ENCODE peak calls at places on chromosomes 2 and 18, in six cellular contexts. One of them, this sample, is unnamed.
A peak's percentile ranks its signal among the peaks of the same experiment; 100 is the strongest.

GRCh38 chr18:7770903-7771302 is 203.8 kb downstream of the PTPRM start:
- DNase-seq in thyroid gland: no peak
- DNase-seq in astrocyte of the spinal cord: no peak
- DNase-seq in stimulated activated naive CD8-positive, alpha-beta T cell treated with anti-CD3 and anti-CD28 coated beads, Interleukin-15, Interleukin-2, amounts not matched to agents 100 U/mL and 50 U/mL, for 24 hours: no peak
- DNase-seq in cardiac septum: no peak
- DNase-seq in MV-4-11: no peak
- DNase-seq in this sample: no peak

GRCh38 chr2:147774805-147775204 is 70.0 kb upstream of the ACVR2A start:
- DNase-seq in thyroid gland: no peak
- DNase-seq in astrocyte of the spinal cord: no peak
- DNase-seq in stimulated activated naive CD8-positive, alpha-beta T cell treated with anti-CD3 and anti-CD28 coated beads, Interleukin-15, Interleukin-2, amounts not matched to agents 100 U/mL and 50 U/mL, for 24 hours: no peak
- DNase-seq in cardiac septum: no peak
- DNase-seq in MV-4-11: no peak
- DNase-seq in this sample: no peak

GRCh38 chr2:131035112-131035825 is 58.0 kb downstream of the FAM168B start:
- DNase-seq in thyroid gland: no peak
- DNase-seq in astrocyte of the spinal cord: no peak
- DNase-seq in stimulated activated naive CD8-positive, alpha-beta T cell treated with anti-CD3 and anti-CD28 coated beads, Interleukin-15, Interleukin-2, amounts not matched to agents 100 U/mL and 50 U/mL, for 24 hours: no peak
- DNase-seq in cardiac septum: no peak
- DNase-seq in MV-4-11: no peak
- DNase-seq in this sample: no peak

GRCh38 chr18:48335829-48336228 is 73.4 kb downstream of the ZBTB7C start:
- DNase-seq in thyroid gland: peak; percentile 62
- DNase-seq in astrocyte of the spinal cord: no peak
- DNase-seq in stimulated activated naive CD8-positive, alpha-beta T cell treated with anti-CD3 and anti-CD28 coated beads, Interleukin-15, Interleukin-2, amounts not matched to agents 100 U/mL and 50 U/mL, for 24 hours: no peak
- DNase-seq in cardiac septum: no peak
- DNase-seq in MV-4-11: no peak
- DNase-seq in this sample: no peak

GRCh38 chr2:153156743-153157142 is 321.8 kb downstream of the RPRM start:
- DNase-seq in thyroid gland: no peak
- DNase-seq in astrocyte of the spinal cord: no peak
- DNase-seq in stimulated activated naive CD8-positive, alpha-beta T cell treated with anti-CD3 and anti-CD28 coated beads, Interleukin-15, Interleukin-2, amounts not matched to agents 100 U/mL and 50 U/mL, for 24 hours: no peak
- DNase-seq in cardiac septum: no peak
- DNase-seq in MV-4-11: no peak
- DNase-seq in this sample: no peak

GRCh38 chr18:76558881-76559667 is 64.0 kb upstream of the ZNF516 start:
- DNase-seq in thyroid gland: peak; percentile 47
- DNase-seq in astrocyte of the spinal cord: no peak
- DNase-seq in stimulated activated naive CD8-positive, alpha-beta T cell treated with anti-CD3 and anti-CD28 coated beads, Interleukin-15, Interleukin-2, amounts not matched to agents 100 U/mL and 50 U/mL, for 24 hours: no peak
- DNase-seq in cardiac septum: no peak
- DNase-seq in MV-4-11: peak; percentile 62
- DNase-seq in this sample: no peak

GRCh38 chr2:45808294-45808693 is 156.8 kb downstream of the PRKCE start:
- DNase-seq in thyroid gland: no peak
- DNase-seq in astrocyte of the spinal cord: no peak
- DNase-seq in stimulated activated naive CD8-positive, alpha-beta T cell treated with anti-CD3 and anti-CD28 coated beads, Interleukin-15, Interleukin-2, amounts not matched to agents 100 U/mL and 50 U/mL, for 24 hours: no peak
- DNase-seq in cardiac septum: no peak
- DNase-seq in MV-4-11: no peak
- DNase-seq in this sample: no peak

GRCh38 chr18:73564073-73564472 is 583.6 kb downstream of the FBXO15 start:
- DNase-seq in thyroid gland: no peak
- DNase-seq in astrocyte of the spinal cord: peak; percentile 72
- DNase-seq in stimulated activated naive CD8-positive, alpha-beta T cell treated with anti-CD3 and anti-CD28 coated beads, Interleukin-15, Interleukin-2, amounts not matched to agents 100 U/mL and 50 U/mL, for 24 hours: no peak
- DNase-seq in cardiac septum: no peak
- DNase-seq in MV-4-11: no peak
- DNase-seq in this sample: no peak

GRCh38 chr2:88355486-88355885 is 97.0 kb downstream of the FOXI3 start:
- DNase-seq in thyroid gland: no peak
- DNase-seq in astrocyte of the spinal cord: no peak
- DNase-seq in stimulated activated naive CD8-positive, alpha-beta T cell treated with anti-CD3 and anti-CD28 coated beads, Interleukin-15, Interleukin-2, amounts not matched to agents 100 U/mL and 50 U/mL, for 24 hours: no peak
- DNase-seq in cardiac septum: no peak
- DNase-seq in MV-4-11: no peak
- DNase-seq in this sample: no peak

GRCh38 chr2:174259981-174260380 is 11.6 kb upstream of the OLA1 start:
- DNase-seq in thyroid gland: no peak
- DNase-seq in astrocyte of the spinal cord: peak; percentile 63
- DNase-seq in stimulated activated naive CD8-positive, alpha-beta T cell treated with anti-CD3 and anti-CD28 coated beads, Interleukin-15, Interleukin-2, amounts not matched to agents 100 U/mL and 50 U/mL, for 24 hours: no peak
- DNase-seq in cardiac septum: no peak
- DNase-seq in MV-4-11: peak; percentile 72
- DNase-seq in this sample: no peak

GRCh38 chr2:3041841-3042600 is 335.6 kb downstream of the EIPR1 start:
- DNase-seq in thyroid gland: no peak
- DNase-seq in astrocyte of the spinal cord: peak; percentile 25
- DNase-seq in stimulated activated naive CD8-positive, alpha-beta T cell treated with anti-CD3 and anti-CD28 coated beads, Interleukin-15, Interleukin-2, amounts not matched to agents 100 U/mL and 50 U/mL, for 24 hours: no peak
- DNase-seq in cardiac septum: no peak
- DNase-seq in MV-4-11: no peak
- DNase-seq in this sample: no peak

GRCh38 chr2:225032249-225032648 is 10.0 kb downstream of the DOCK10 start:
- DNase-seq in thyroid gland: no peak
- DNase-seq in astrocyte of the spinal cord: no peak
- DNase-seq in stimulated activated naive CD8-positive, alpha-beta T cell treated with anti-CD3 and anti-CD28 coated beads, Interleukin-15, Interleukin-2, amounts not matched to agents 100 U/mL and 50 U/mL, for 24 hours: no peak
- DNase-seq in cardiac septum: no peak
- DNase-seq in MV-4-11: no peak
- DNase-seq in this sample: no peak

GRCh38 chr2:20578895-20579825 is 71.7 kb downstream of the HS1BP3 start:
- DNase-seq in thyroid gland: peak; percentile 86
- DNase-seq in astrocyte of the spinal cord: peak; percentile 98
- DNase-seq in stimulated activated naive CD8-positive, alpha-beta T cell treated with anti-CD3 and anti-CD28 coated beads, Interleukin-15, Interleukin-2, amounts not matched to agents 100 U/mL and 50 U/mL, for 24 hours: no peak
- DNase-seq in cardiac septum: peak; percentile 90
- DNase-seq in MV-4-11: peak; percentile 43
- DNase-seq in this sample: no peak

GRCh38 chr2:97748397-97748796 is 35.0 kb downstream of the ZAP70 start:
- DNase-seq in thyroid gland: no peak
- DNase-seq in astrocyte of the spinal cord: no peak
- DNase-seq in stimulated activated naive CD8-positive, alpha-beta T cell treated with anti-CD3 and anti-CD28 coated beads, Interleukin-15, Interleukin-2, amounts not matched to agents 100 U/mL and 50 U/mL, for 24 hours: peak; percentile 83
- DNase-seq in cardiac septum: no peak
- DNase-seq in MV-4-11: peak; percentile 89
- DNase-seq in this sample: peak; percentile 83

GRCh38 chr2:227862741-227863588 is 8.5 kb upstream of the DAW1 start:
- DNase-seq in thyroid gland: no peak
- DNase-seq in astrocyte of the spinal cord: peak; percentile 77
- DNase-seq in stimulated activated naive CD8-positive, alpha-beta T cell treated with anti-CD3 and anti-CD28 coated beads, Interleukin-15, Interleukin-2, amounts not matched to agents 100 U/mL and 50 U/mL, for 24 hours: no peak
- DNase-seq in cardiac septum: no peak
- DNase-seq in MV-4-11: no peak
- DNase-seq in this sample: no peak

GRCh38 chr2:86020984-86021383 is 84.7 kb downstream of the POLR1A start:
- DNase-seq in thyroid gland: peak; percentile 89
- DNase-seq in astrocyte of the spinal cord: peak; percentile 48
- DNase-seq in stimulated activated naive CD8-positive, alpha-beta T cell treated with anti-CD3 and anti-CD28 coated beads, Interleukin-15, Interleukin-2, amounts not matched to agents 100 U/mL and 50 U/mL, for 24 hours: no peak
- DNase-seq in cardiac septum: no peak
- DNase-seq in MV-4-11: no peak
- DNase-seq in this sample: no peak

GRCh38 chr2:73575280-73575679 is 66.9 kb downstream of the NAT8 start:
- DNase-seq in thyroid gland: no peak
- DNase-seq in astrocyte of the spinal cord: no peak
- DNase-seq in stimulated activated naive CD8-positive, alpha-beta T cell treated with anti-CD3 and anti-CD28 coated beads, Interleukin-15, Interleukin-2, amounts not matched to agents 100 U/mL and 50 U/mL, for 24 hours: no peak
- DNase-seq in cardiac septum: no peak
- DNase-seq in MV-4-11: no peak
- DNase-seq in this sample: no peak

GRCh38 chr2:221203138-221203537 is 369.0 kb downstream of the EPHA4 start:
- DNase-seq in thyroid gland: no peak
- DNase-seq in astrocyte of the spinal cord: no peak
- DNase-seq in stimulated activated naive CD8-positive, alpha-beta T cell treated with anti-CD3 and anti-CD28 coated beads, Interleukin-15, Interleukin-2, amounts not matched to agents 100 U/mL and 50 U/mL, for 24 hours: peak; percentile 3
- DNase-seq in cardiac septum: no peak
- DNase-seq in MV-4-11: no peak
- DNase-seq in this sample: no peak

GRCh38 chr18:61824733-61825363 is 68.0 kb downstream of the RNF152 start:
- DNase-seq in thyroid gland: no peak
- DNase-seq in astrocyte of the spinal cord: peak; percentile 12
- DNase-seq in stimulated activated naive CD8-positive, alpha-beta T cell treated with anti-CD3 and anti-CD28 coated beads, Interleukin-15, Interleukin-2, amounts not matched to agents 100 U/mL and 50 U/mL, for 24 hours: no peak
- DNase-seq in cardiac septum: no peak
- DNase-seq in MV-4-11: no peak
- DNase-seq in this sample: no peak

This sample was measured in activated CD4-positive, alpha-beta memory T cell treated with anti-CD3 and anti-CD28 coated beads for 36 hours.